ENCODE peak calls at places on chromosome 22, in nine cellular contexts. One of them, this sample, is unnamed. For H3K4me1, the result is how much of the 10 kb centered on the place peaks cover.

GRCh38 chr22:38871360-38872171 is 450 bp downstream of the CBX6 start:
- DNase-seq in mammary epithelial cell: peak
- DNase-seq in ascending aorta: peak
- DNase-seq in mesendoderm: peak
- DNase-seq in OCI-LY7: peak
- DNase-seq in CD8-positive, alpha-beta T cell: peak
- DNase-seq in upper lobe of right lung: no peak
- DNase-seq in adrenal gland: peak
- DNase-seq in transverse colon: no peak
- DNase-seq in this sample: peak

GRCh38 chr22:41128606-41129005 is 36.2 kb downstream of the EP300 start:
- DNase-seq in mammary epithelial cell: no peak
- DNase-seq in ascending aorta: no peak
- DNase-seq in mesendoderm: no peak
- DNase-seq in OCI-LY7: no peak
- DNase-seq in CD8-positive, alpha-beta T cell: no peak
- DNase-seq in upper lobe of right lung: no peak
- DNase-seq in adrenal gland: no peak
- DNase-seq in transverse colon: no peak
- DNase-seq in this sample: no peak

GRCh38 chr22:28714043-28714442 is 27.6 kb downstream of the CHEK2 start:
- DNase-seq in mammary epithelial cell: no peak
- DNase-seq in ascending aorta: no peak
- DNase-seq in mesendoderm: no peak
- DNase-seq in OCI-LY7: no peak
- DNase-seq in CD8-positive, alpha-beta T cell: no peak
- DNase-seq in upper lobe of right lung: no peak
- DNase-seq in adrenal gland: no peak
- DNase-seq in transverse colon: no peak
- DNase-seq in this sample: no peak

GRCh38 chr22:44424867-44425351 is 73.1 kb downstream of the RTL6 start:
- DNase-seq in mammary epithelial cell: no peak
- DNase-seq in ascending aorta: peak
- DNase-seq in mesendoderm: no peak
- DNase-seq in OCI-LY7: no peak
- DNase-seq in CD8-positive, alpha-beta T cell: no peak
- DNase-seq in upper lobe of right lung: peak
- DNase-seq in adrenal gland: no peak
- DNase-seq in transverse colon: no peak
- DNase-seq in this sample: no peak

GRCh38 chr22:22810018-22810427 is 77.6 kb upstream of the IGLL5 start:
- DNase-seq in mammary epithelial cell: no peak
- DNase-seq in ascending aorta: no peak
- DNase-seq in mesendoderm: no peak
- DNase-seq in OCI-LY7: peak
- DNase-seq in CD8-positive, alpha-beta T cell: peak
- DNase-seq in upper lobe of right lung: peak
- DNase-seq in adrenal gland: peak
- DNase-seq in transverse colon: peak
- DNase-seq in this sample: peak

GRCh38 chr22:25413620-25414019 is 150.9 kb upstream of the GRK3 start:
- DNase-seq in mammary epithelial cell: no peak
- DNase-seq in ascending aorta: no peak
- DNase-seq in mesendoderm: no peak
- DNase-seq in OCI-LY7: no peak
- DNase-seq in CD8-positive, alpha-beta T cell: no peak
- DNase-seq in upper lobe of right lung: no peak
- DNase-seq in adrenal gland: no peak
- DNase-seq in transverse colon: no peak
- DNase-seq in this sample: no peak

GRCh38 chr22:19121631-19122142 is 525 bp downstream of the DGCR2 start:
- DNase-seq in mammary epithelial cell: peak
- DNase-seq in ascending aorta: no peak
- DNase-seq in mesendoderm: peak
- DNase-seq in OCI-LY7: peak
- DNase-seq in CD8-positive, alpha-beta T cell: peak
- DNase-seq in upper lobe of right lung: peak
- DNase-seq in adrenal gland: peak
- DNase-seq in transverse colon: peak
- DNase-seq in this sample: peak

GRCh38 chr22:38758276-38758945 is 2.6 kb upstream of the SUN2 start:
- DNase-seq in mammary epithelial cell: no peak
- DNase-seq in ascending aorta: no peak
- DNase-seq in mesendoderm: no peak
- DNase-seq in OCI-LY7: no peak
- DNase-seq in CD8-positive, alpha-beta T cell: peak
- DNase-seq in upper lobe of right lung: no peak
- DNase-seq in adrenal gland: no peak
- DNase-seq in transverse colon: no peak
- DNase-seq in this sample: no peak

GRCh38 chr22:17951315-17951714 is 73.0 kb downstream of the MICAL3 start:
- DNase-seq in mammary epithelial cell: no peak
- DNase-seq in ascending aorta: no peak
- DNase-seq in mesendoderm: no peak
- DNase-seq in OCI-LY7: no peak
- DNase-seq in CD8-positive, alpha-beta T cell: no peak
- DNase-seq in upper lobe of right lung: no peak
- DNase-seq in adrenal gland: no peak
- DNase-seq in transverse colon: no peak
- DNase-seq in this sample: no peak

GRCh38 chr22:36922752-36923457 is 9.5 kb downstream of the CSF2RB start:
- DNase-seq in mammary epithelial cell: no peak
- DNase-seq in ascending aorta: peak
- DNase-seq in mesendoderm: no peak
- DNase-seq in OCI-LY7: no peak
- DNase-seq in CD8-positive, alpha-beta T cell: no peak
- DNase-seq in upper lobe of right lung: no peak
- DNase-seq in adrenal gland: peak
- DNase-seq in transverse colon: no peak
- DNase-seq in this sample: no peak

GRCh38 chr22:32596471-32596870 is 121.9 kb downstream of the FBXO7 start:
- DNase-seq in mammary epithelial cell: peak
- DNase-seq in ascending aorta: no peak
- DNase-seq in mesendoderm: no peak
- DNase-seq in OCI-LY7: no peak
- DNase-seq in CD8-positive, alpha-beta T cell: no peak
- DNase-seq in upper lobe of right lung: no peak
- DNase-seq in adrenal gland: no peak
- DNase-seq in transverse colon: no peak
- DNase-seq in this sample: no peak

GRCh38 chr22:41995211-41995610 is 3.4 kb upstream of the WBP2NL start:
- DNase-seq in mammary epithelial cell: no peak
- DNase-seq in ascending aorta: no peak
- DNase-seq in mesendoderm: no peak
- DNase-seq in OCI-LY7: no peak
- DNase-seq in CD8-positive, alpha-beta T cell: no peak
- DNase-seq in upper lobe of right lung: peak
- DNase-seq in adrenal gland: peak
- DNase-seq in transverse colon: no peak
- DNase-seq in this sample: no peak

GRCh38 chr22:49290711-49291110 is 537.0 kb downstream of the BRD1 start:
- DNase-seq in mammary epithelial cell: no peak
- DNase-seq in ascending aorta: peak
- DNase-seq in mesendoderm: no peak
- DNase-seq in OCI-LY7: no peak
- DNase-seq in CD8-positive, alpha-beta T cell: no peak
- DNase-seq in upper lobe of right lung: no peak
- DNase-seq in adrenal gland: no peak
- DNase-seq in transverse colon: no peak
- DNase-seq in this sample: no peak

GRCh38 chr22:44587004-44587793 is 89.2 kb upstream of the RTL6 start:
- DNase-seq in mammary epithelial cell: peak
- DNase-seq in ascending aorta: no peak
- DNase-seq in mesendoderm: peak
- DNase-seq in OCI-LY7: no peak
- DNase-seq in CD8-positive, alpha-beta T cell: no peak
- DNase-seq in upper lobe of right lung: peak
- DNase-seq in adrenal gland: peak
- DNase-seq in transverse colon: no peak
- DNase-seq in this sample: peak

GRCh38 chr22:44003776-44004460 is 20.2 kb upstream of the PARVB start:
- DNase-seq in mammary epithelial cell: no peak
- DNase-seq in ascending aorta: no peak
- DNase-seq in mesendoderm: peak
- DNase-seq in OCI-LY7: no peak
- DNase-seq in CD8-positive, alpha-beta T cell: no peak
- DNase-seq in upper lobe of right lung: peak
- DNase-seq in adrenal gland: no peak
- DNase-seq in transverse colon: no peak
- DNase-seq in this sample: peak

GRCh38 chr22:33841281-33842005 is 78.8 kb downstream of the LARGE1 start:
- DNase-seq in mammary epithelial cell: no peak
- DNase-seq in ascending aorta: no peak
- DNase-seq in mesendoderm: no peak
- DNase-seq in OCI-LY7: peak
- DNase-seq in CD8-positive, alpha-beta T cell: no peak
- DNase-seq in upper lobe of right lung: no peak
- DNase-seq in adrenal gland: no peak
- DNase-seq in transverse colon: no peak
- DNase-seq in this sample: no peak
- H3K4me1 ChIP-seq in mammary epithelial cell: under half
- H3K4me1 ChIP-seq in ascending aorta: under half
- H3K4me1 ChIP-seq in mesendoderm: under half
- H3K4me1 ChIP-seq in OCI-LY7: half or more
- H3K4me1 ChIP-seq in CD8-positive, alpha-beta T cell: under half
- H3K4me1 ChIP-seq in upper lobe of right lung: under half
- H3K4me1 ChIP-seq in adrenal gland: under half
- H3K4me1 ChIP-seq in transverse colon: under half
- H3K4me1 ChIP-seq in this sample: under half

DNA sequence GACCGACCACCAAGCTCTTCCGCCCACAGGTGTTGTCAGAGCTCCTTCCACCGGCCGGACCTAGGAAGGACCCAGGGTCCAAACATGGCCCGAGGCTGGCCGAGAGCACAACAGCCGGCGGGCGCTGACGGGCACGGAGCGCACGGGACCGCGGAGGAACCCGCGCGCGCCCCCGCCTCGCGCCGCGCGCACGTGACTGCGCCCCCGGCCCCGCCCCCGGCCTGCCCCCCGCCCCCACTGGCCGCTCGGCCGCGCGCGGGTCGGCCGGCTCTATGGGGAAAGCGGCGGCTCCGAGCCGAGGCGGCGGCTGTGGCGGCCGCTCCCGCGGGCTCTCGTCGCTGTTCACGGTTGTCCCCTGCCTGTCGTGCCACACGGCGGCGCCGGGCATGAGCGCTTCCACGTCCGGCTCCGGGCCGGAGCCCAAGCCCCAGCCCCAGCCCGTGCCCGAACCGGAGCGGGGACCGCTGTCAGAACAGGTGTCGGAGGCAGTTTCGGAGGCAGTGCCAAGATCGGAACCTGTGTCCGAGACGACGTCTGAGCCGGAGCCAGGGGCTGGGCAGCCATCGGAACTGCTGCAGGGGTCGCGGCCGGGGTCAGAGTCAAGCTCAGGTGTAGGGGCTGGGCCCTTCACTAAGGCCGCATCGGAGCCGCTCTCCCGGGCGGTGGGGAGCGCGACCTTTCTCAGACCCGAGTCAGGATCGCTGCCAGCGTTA is at the start of gene OSBP2:
- DNase-seq in mammary epithelial cell: no peak
- DNase-seq in ascending aorta: peak
- DNase-seq in mesendoderm: no peak
- DNase-seq in OCI-LY7: no peak
- DNase-seq in CD8-positive, alpha-beta T cell: peak
- DNase-seq in upper lobe of right lung: peak
- DNase-seq in adrenal gland: peak
- DNase-seq in transverse colon: peak
- DNase-seq in this sample: peak
- H3K27ac ChIP-seq in mammary epithelial cell: no peak
- H3K27ac ChIP-seq in ascending aorta: no peak
- H3K27ac ChIP-seq in mesendoderm: no peak
- H3K27ac ChIP-seq in OCI-LY7: no peak
- H3K27ac ChIP-seq in CD8-positive, alpha-beta T cell: peak
- H3K27ac ChIP-seq in upper lobe of right lung: peak
- H3K27ac ChIP-seq in adrenal gland: peak
- H3K27ac ChIP-seq in transverse colon: peak
- H3K27ac ChIP-seq in this sample: peak

GRCh38 chr22:20884454-20884853 is 25.6 kb downstream of the SNAP29 start:
- DNase-seq in mammary epithelial cell: no peak
- DNase-seq in ascending aorta: no peak
- DNase-seq in mesendoderm: peak
- DNase-seq in OCI-LY7: no peak
- DNase-seq in CD8-positive, alpha-beta T cell: no peak
- DNase-seq in upper lobe of right lung: no peak
- DNase-seq in adrenal gland: no peak
- DNase-seq in transverse colon: no peak
- DNase-seq in this sample: no peak

GRCh38 chr22:20885557-20886323 is 26.9 kb downstream of the SNAP29 start:
- DNase-seq in mammary epithelial cell: peak
- DNase-seq in ascending aorta: peak
- DNase-seq in mesendoderm: peak
- DNase-seq in OCI-LY7: peak
- DNase-seq in CD8-positive, alpha-beta T cell: peak
- DNase-seq in upper lobe of right lung: peak
- DNase-seq in adrenal gland: peak
- DNase-seq in transverse colon: peak
- DNase-seq in this sample: peak

GRCh38 chr22:20887375-20887774 is 28.6 kb downstream of the SNAP29 start:
- DNase-seq in mammary epithelial cell: peak
- DNase-seq in ascending aorta: no peak
- DNase-seq in mesendoderm: no peak
- DNase-seq in OCI-LY7: no peak
- DNase-seq in CD8-positive, alpha-beta T cell: no peak
- DNase-seq in upper lobe of right lung: no peak
- DNase-seq in adrenal gland: no peak
- DNase-seq in transverse colon: no peak
- DNase-seq in this sample: no peak

GRCh38 chr22:20882855-20883254 is 24.0 kb downstream of the SNAP29 start:
- DNase-seq in mammary epithelial cell: no peak
- DNase-seq in ascending aorta: no peak
- DNase-seq in mesendoderm: no peak
- DNase-seq in OCI-LY7: no peak
- DNase-seq in CD8-positive, alpha-beta T cell: no peak
- DNase-seq in upper lobe of right lung: no peak
- DNase-seq in adrenal gland: no peak
- DNase-seq in transverse colon: no peak
- DNase-seq in this sample: no peak

GRCh38 chr22:20885017-20885556 is 26.3 kb downstream of the SNAP29 start:
- DNase-seq in mammary epithelial cell: no peak
- DNase-seq in ascending aorta: no peak
- DNase-seq in mesendoderm: no peak
- DNase-seq in OCI-LY7: no peak
- DNase-seq in CD8-positive, alpha-beta T cell: no peak
- DNase-seq in upper lobe of right lung: no peak
- DNase-seq in adrenal gland: no peak
- DNase-seq in transverse colon: no peak
- DNase-seq in this sample: no peak
- H3K4me3 ChIP-seq in mammary epithelial cell: no peak
- H3K4me3 ChIP-seq in ascending aorta: no peak
- H3K4me3 ChIP-seq in mesendoderm: no peak
- H3K4me3 ChIP-seq in OCI-LY7: no peak
- H3K4me3 ChIP-seq in CD8-positive, alpha-beta T cell: no peak
- H3K4me3 ChIP-seq in upper lobe of right lung: no peak
- H3K4me3 ChIP-seq in adrenal gland: no peak
- H3K4me3 ChIP-seq in transverse colon: no peak
- H3K4me3 ChIP-seq in this sample: no peak

DNA sequence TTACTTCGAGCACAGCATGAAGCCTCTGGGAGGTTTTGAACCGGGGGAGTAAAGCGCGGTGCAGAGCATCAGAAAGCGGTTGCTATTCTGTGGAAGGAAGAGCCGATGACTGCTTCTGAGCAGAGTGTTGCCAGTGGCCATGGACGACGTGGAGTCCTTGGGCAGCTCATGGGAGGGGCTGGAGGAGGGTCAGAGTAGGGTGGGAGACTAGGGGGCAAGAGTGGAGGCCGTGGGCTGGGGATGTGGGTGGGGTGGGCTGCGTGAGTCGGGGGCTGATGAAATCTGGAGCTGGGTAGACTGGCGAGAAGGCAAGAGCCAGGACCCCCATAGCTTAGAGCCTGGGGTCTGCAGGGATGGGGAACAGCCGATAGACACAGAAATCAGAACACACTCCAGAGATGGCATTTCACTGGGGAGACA is 40.2 kb downstream of the TBC1D22A start:
- DNase-seq in mammary epithelial cell: no peak
- DNase-seq in ascending aorta: no peak
- DNase-seq in mesendoderm: no peak
- DNase-seq in OCI-LY7: no peak
- DNase-seq in CD8-positive, alpha-beta T cell: no peak
- DNase-seq in upper lobe of right lung: no peak
- DNase-seq in adrenal gland: no peak
- DNase-seq in transverse colon: no peak
- DNase-seq in this sample: no peak
- H3K4me1 ChIP-seq in mammary epithelial cell: under half
- H3K4me1 ChIP-seq in ascending aorta: under half
- H3K4me1 ChIP-seq in mesendoderm: under half
- H3K4me1 ChIP-seq in OCI-LY7: under half
- H3K4me1 ChIP-seq in CD8-positive, alpha-beta T cell: under half
- H3K4me1 ChIP-seq in upper lobe of right lung: under half
- H3K4me1 ChIP-seq in adrenal gland: under half
- H3K4me1 ChIP-seq in transverse colon: under half
- H3K4me1 ChIP-seq in this sample: under half